ENCODE peak calls at places on chromosome 2, in seven cellular contexts. One of them, this sample, is unnamed.

GRCh38 chr2:161426788-161427412 is 10.8 kb downstream of the TBR1 start:
- DNase-seq in SK-N-SH: peak; percentile 49
- DNase-seq in H1: no peak
- DNase-seq in K562: no peak
- DNase-seq in HepG2: no peak
- DNase-seq in HCT116: no peak
- DNase-seq in GM12878: no peak
- DNase-seq in this sample: no peak

GRCh38 chr2:33526132-33526531 is 49.7 kb downstream of the RASGRP3 start:
- DNase-seq in GM12878: no peak
- DNase-seq in SK-N-SH: no peak
- DNase-seq in K562: no peak
- DNase-seq in H1: no peak
- DNase-seq in HepG2: no peak
- DNase-seq in HCT116: no peak
- DNase-seq in this sample: no peak

GRCh38 chr2:128640166-128640846 is 321.6 kb upstream of the HS6ST1 start:
- DNase-seq in GM12878: no peak
- DNase-seq in SK-N-SH: no peak
- DNase-seq in H1: no peak
- DNase-seq in HepG2: no peak
- DNase-seq in HCT116: no peak
- DNase-seq in K562: no peak
- DNase-seq in this sample: no peak

GRCh38 chr2:81979051-81979450 is 1674.5 kb upstream of the LRRTM1 start:
- DNase-seq in HepG2: no peak
- DNase-seq in H1: no peak
- DNase-seq in K562: no peak
- DNase-seq in GM12878: no peak
- DNase-seq in HCT116: no peak
- DNase-seq in SK-N-SH: no peak
- DNase-seq in this sample: no peak

GRCh38 chr2:28352104-28352503 is 40.6 kb upstream of the FOSL2 start:
- DNase-seq in SK-N-SH: no peak
- DNase-seq in HepG2: no peak
- DNase-seq in HCT116: no peak
- DNase-seq in K562: no peak
- DNase-seq in H1: no peak
- DNase-seq in GM12878: no peak
- DNase-seq in this sample: no peak

GRCh38 chr2:190350371-190350770 is 7.0 kb downstream of the INPP1 start:
- DNase-seq in GM12878: no peak
- DNase-seq in K562: no peak
- DNase-seq in HepG2: no peak
- DNase-seq in H1: no peak
- DNase-seq in HCT116: no peak
- DNase-seq in SK-N-SH: no peak
- DNase-seq in this sample: no peak

GRCh38 chr2:225463449-225463848 is 63.9 kb downstream of the NYAP2 start:
- DNase-seq in HCT116: no peak
- DNase-seq in HepG2: no peak
- DNase-seq in GM12878: no peak
- DNase-seq in K562: no peak
- DNase-seq in H1: no peak
- DNase-seq in SK-N-SH: no peak
- DNase-seq in this sample: no peak

GRCh38 chr2:147096671-147097070 is 748.2 kb upstream of the ACVR2A start:
- DNase-seq in K562: no peak
- DNase-seq in GM12878: no peak
- DNase-seq in SK-N-SH: no peak
- DNase-seq in HepG2: no peak
- DNase-seq in HCT116: no peak
- DNase-seq in H1: no peak
- DNase-seq in this sample: no peak

GRCh38 chr2:106269591-106270291 is 75.6 kb upstream of the UXS1 start:
- DNase-seq in H1: no peak
- DNase-seq in HepG2: no peak
- DNase-seq in K562: peak; percentile 28
- DNase-seq in HCT116: no peak
- DNase-seq in GM12878: no peak
- DNase-seq in SK-N-SH: peak; percentile 67
- DNase-seq in this sample: peak; percentile 73

GRCh38 chr2:40041983-40042382 is 262.9 kb upstream of the THUMPD2 start:
- DNase-seq in SK-N-SH: no peak
- DNase-seq in GM12878: no peak
- DNase-seq in K562: no peak
- DNase-seq in HCT116: no peak
- DNase-seq in H1: no peak
- DNase-seq in HepG2: no peak
- DNase-seq in this sample: no peak

GRCh38 chr2:94877129-94877528 is 5.9 kb downstream of the TEKT4 start:
- DNase-seq in SK-N-SH: no peak
- DNase-seq in HepG2: no peak
- DNase-seq in GM12878: no peak
- DNase-seq in HCT116: no peak
- DNase-seq in K562: no peak
- DNase-seq in H1: no peak
- DNase-seq in this sample: no peak

GRCh38 chr2:98952971-98953370 is 16.9 kb upstream of the CRACDL start:
- DNase-seq in H1: no peak
- DNase-seq in SK-N-SH: no peak
- DNase-seq in HepG2: no peak
- DNase-seq in K562: no peak
- DNase-seq in HCT116: no peak
- DNase-seq in GM12878: no peak
- DNase-seq in this sample: no peak

GRCh38 chr2:196464311-196464710 is 175.2 kb upstream of the CCDC150 start:
- DNase-seq in H1: no peak
- DNase-seq in K562: no peak
- DNase-seq in HepG2: no peak
- DNase-seq in HCT116: no peak
- DNase-seq in SK-N-SH: no peak
- DNase-seq in GM12878: no peak
- DNase-seq in this sample: no peak

GRCh38 chr2:16664809-16665745 is 557 bp downstream of the CYRIA start:
- DNase-seq in SK-N-SH: no peak
- DNase-seq in GM12878: no peak
- DNase-seq in HepG2: no peak
- DNase-seq in K562: no peak
- DNase-seq in HCT116: no peak
- DNase-seq in H1: no peak
- DNase-seq in this sample: no peak

GRCh38 chr2:52135235-52135634 is 1103.3 kb upstream of the NRXN1 start:
- DNase-seq in GM12878: no peak
- DNase-seq in HepG2: no peak
- DNase-seq in H1: no peak
- DNase-seq in SK-N-SH: no peak
- DNase-seq in HCT116: no peak
- DNase-seq in K562: no peak
- DNase-seq in this sample: no peak

GRCh38 chr2:53787255-53787910 is 539 bp downstream of the ERLEC1 start:
- DNase-seq in SK-N-SH: peak; percentile 16
- DNase-seq in HCT116: no peak
- DNase-seq in HepG2: peak; percentile 30
- DNase-seq in H1: no peak
- DNase-seq in K562: no peak
- DNase-seq in GM12878: no peak
- DNase-seq in this sample: peak; percentile 8

GRCh38 chr2:59997371-59997770 is 556.1 kb downstream of the BCL11A start:
- DNase-seq in K562: no peak
- DNase-seq in SK-N-SH: no peak
- DNase-seq in HCT116: no peak
- DNase-seq in HepG2: no peak
- DNase-seq in GM12878: no peak
- DNase-seq in H1: no peak
- DNase-seq in this sample: no peak

GRCh38 chr2:68870215-68870614 is 982 bp downstream of the BMP10 start:
- DNase-seq in HCT116: no peak
- DNase-seq in K562: peak; percentile 54
- DNase-seq in HepG2: no peak
- DNase-seq in SK-N-SH: no peak
- DNase-seq in GM12878: no peak
- DNase-seq in H1: no peak
- DNase-seq in this sample: no peak

GRCh38 chr2:97935719-97936161 is 60.0 kb downstream of the TMEM131 start:
- DNase-seq in GM12878: no peak
- DNase-seq in SK-N-SH: peak; percentile 21
- DNase-seq in H1: no peak
- DNase-seq in HCT116: peak; percentile 28
- DNase-seq in HepG2: peak; percentile 42
- DNase-seq in K562: peak; percentile 60
- DNase-seq in this sample: no peak

GRCh38 chr2:127422631-127423475 is 4.6 kb downstream of the PROC start:
- DNase-seq in HCT116: no peak
- DNase-seq in GM12878: no peak
- DNase-seq in SK-N-SH: peak; percentile 78
- DNase-seq in K562: no peak
- DNase-seq in HepG2: no peak
- DNase-seq in H1: no peak
- DNase-seq in this sample: no peak

GRCh38 chr2:116732322-116732721 is 1082.2 kb upstream of the DDX18 start:
- DNase-seq in K562: no peak
- DNase-seq in HCT116: no peak
- DNase-seq in GM12878: no peak
- DNase-seq in HepG2: no peak
- DNase-seq in SK-N-SH: no peak
- DNase-seq in H1: no peak
- DNase-seq in this sample: no peak

GRCh38 chr2:224278531-224278930 is 123.4 kb downstream of the FAM124B start:
- DNase-seq in HCT116: no peak
- DNase-seq in HepG2: no peak
- DNase-seq in K562: no peak
- DNase-seq in SK-N-SH: no peak
- DNase-seq in GM12878: no peak
- DNase-seq in H1: no peak
- DNase-seq in this sample: no peak

DNA sequence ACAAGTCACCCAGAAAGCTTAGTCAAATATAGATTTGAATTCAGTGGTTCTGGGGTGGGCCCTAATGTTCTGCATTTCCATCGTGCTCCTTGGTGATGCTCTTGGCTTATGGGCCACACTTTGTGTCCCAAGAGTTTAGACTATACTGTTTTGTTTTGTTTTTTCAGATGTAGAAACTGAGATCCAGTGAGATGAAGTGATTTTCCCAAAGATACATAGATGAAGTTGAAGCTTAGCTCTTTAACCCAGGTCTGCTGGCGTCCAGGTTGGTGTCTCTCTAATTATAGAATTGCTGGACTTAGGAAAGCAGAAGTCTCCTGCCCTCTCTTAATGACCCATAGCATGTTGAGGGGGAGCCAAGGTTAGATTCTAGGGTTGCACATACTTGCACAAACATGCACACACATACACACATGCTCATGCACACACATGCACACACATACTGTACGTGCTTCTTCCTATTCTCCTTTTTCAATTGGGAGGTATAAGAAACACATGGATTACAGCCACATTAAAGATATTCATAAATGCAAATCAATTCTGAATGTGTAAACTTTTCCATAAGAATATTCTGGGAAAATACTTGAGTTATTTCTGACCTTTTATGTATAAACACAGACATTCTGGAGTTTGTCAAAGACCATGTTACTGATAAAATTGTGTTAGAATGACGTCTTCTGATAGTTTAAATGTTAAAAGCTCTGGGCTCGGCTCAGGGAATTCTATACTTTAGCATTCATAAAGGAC is 41.3 kb upstream of the IL1R1 start:
- DNase-seq in HepG2: no peak
- DNase-seq in GM12878: no peak
- DNase-seq in H1: no peak
- DNase-seq in K562: no peak
- DNase-seq in SK-N-SH: no peak
- DNase-seq in HCT116: no peak
- DNase-seq in this sample: no peak
- TF ChIP-seq JUND in HepG2: no peak
- TF ChIP-seq JUND in GM12878: no peak
- TF ChIP-seq JUND in H1: no peak
- TF ChIP-seq JUND in K562: no peak
- TF ChIP-seq JUND in SK-N-SH: no peak
- TF ChIP-seq JUND in HCT116: no peak
- TF ChIP-seq JUND in this sample: no peak

DNA sequence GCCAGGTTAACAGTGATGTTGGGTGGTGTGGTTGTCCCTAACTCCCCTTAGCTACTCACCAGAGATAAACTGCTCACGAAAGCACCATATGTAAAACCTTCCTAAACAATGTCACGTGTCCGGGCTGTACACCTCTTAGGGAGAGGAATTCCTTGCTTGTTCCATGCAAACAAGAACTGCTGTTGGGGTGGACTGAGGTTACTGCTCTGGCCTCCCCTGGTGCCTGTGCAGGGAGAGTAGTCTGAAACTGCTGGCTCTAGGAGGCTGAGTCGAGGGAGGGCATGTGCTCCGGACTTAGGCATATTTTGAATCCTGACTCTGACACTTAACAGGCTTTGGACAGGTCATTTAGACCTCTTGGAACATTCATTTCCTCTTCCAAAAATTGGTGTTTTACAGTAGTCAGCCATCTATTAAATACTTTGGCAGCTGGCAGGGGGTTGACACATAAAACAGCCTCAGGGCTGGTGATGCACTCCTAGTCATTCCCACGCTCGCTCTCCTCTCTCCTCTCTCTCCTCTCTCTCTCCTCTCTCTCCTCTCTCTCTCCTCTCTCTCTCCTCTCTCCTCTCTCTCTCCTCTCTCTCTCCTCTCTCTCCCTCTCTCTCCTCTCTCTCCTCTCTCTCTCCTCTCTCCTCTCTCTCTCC is 10.6 kb downstream of the THNSL2 start:
- DNase-seq in K562: no peak
- DNase-seq in H1: no peak
- DNase-seq in HepG2: no peak
- DNase-seq in SK-N-SH: no peak
- DNase-seq in HCT116: no peak
- DNase-seq in GM12878: no peak
- DNase-seq in this sample: peak; percentile 25
- TF ChIP-seq JUND in K562: no peak
- TF ChIP-seq JUND in H1: no peak
- TF ChIP-seq JUND in HepG2: no peak
- TF ChIP-seq JUND in SK-N-SH: no peak
- TF ChIP-seq JUND in HCT116: no peak
- TF ChIP-seq JUND in GM12878: no peak
- TF ChIP-seq JUND in this sample: no peak

GRCh38 chr2:85503611-85504433 is 35.1 kb upstream of the MAT2A start:
- DNase-seq in HCT116: no peak
- DNase-seq in HepG2: no peak
- DNase-seq in K562: no peak
- DNase-seq in SK-N-SH: no peak
- DNase-seq in H1: no peak
- DNase-seq in GM12878: no peak
- DNase-seq in this sample: no peak
- TF ChIP-seq JUND in HCT116: no peak
- TF ChIP-seq JUND in HepG2: no peak
- TF ChIP-seq JUND in K562: no peak
- TF ChIP-seq JUND in SK-N-SH: peak; percentile 59
- TF ChIP-seq JUND in H1: no peak
- TF ChIP-seq JUND in GM12878: no peak
- TF ChIP-seq JUND in this sample: no peak

DNA sequence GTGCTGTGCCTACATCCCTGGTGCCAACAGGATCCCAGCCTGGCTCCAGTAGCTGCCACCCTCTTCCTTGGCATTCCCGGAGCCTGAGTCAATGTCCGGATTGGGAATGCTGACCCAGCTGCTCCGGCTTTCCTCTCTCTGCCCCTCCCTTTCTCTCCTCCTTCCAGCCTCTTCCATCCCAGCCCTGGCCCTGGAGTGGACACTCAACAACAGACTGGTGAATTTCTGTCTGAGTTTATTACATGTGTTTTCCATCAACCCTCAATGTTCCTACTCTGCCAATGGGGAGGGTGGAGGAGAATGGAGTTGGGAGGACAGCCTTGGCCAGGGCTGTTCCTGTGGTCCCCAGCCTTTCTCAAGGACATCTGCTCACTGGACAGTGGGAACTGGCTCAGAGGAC is 917 bp upstream of the PRKAG3 start:
- DNase-seq in GM12878: no peak
- DNase-seq in HepG2: no peak
- DNase-seq in SK-N-SH: no peak
- DNase-seq in H1: no peak
- DNase-seq in K562: no peak
- DNase-seq in HCT116: no peak
- DNase-seq in this sample: no peak
- TF ChIP-seq JUND in GM12878: no peak
- TF ChIP-seq JUND in HepG2: no peak
- TF ChIP-seq JUND in SK-N-SH: no peak
- TF ChIP-seq JUND in H1: no peak
- TF ChIP-seq JUND in K562: no peak
- TF ChIP-seq JUND in HCT116: peak; percentile 49
- TF ChIP-seq JUND in this sample: no peak